ENCODE peak calls at places on chromosome 13, in ten cellular contexts. Y is sigmoid colon, S is SK-N-SH, W is transverse colon, P is A549, A is K562, H is stomach, Q is suprapubic skin, V is upper lobe of left lung, D is esophagus muscularis mucosa. Z is an unnamed sample.

GRCh38 chr13:66809496-66809895 is 420.6 kb downstream of the PCDH9 start:
- DNase-seq in Y (no peak), S (no peak), W (no peak), P (no peak), A (no peak), H (no peak), Q (no peak), V (no peak), D (no peak), Z (no peak)

GRCh38 chr13:59458908-59459579 is 704.7 kb downstream of the DIAPH3 start:
- DNase-seq in Y (no peak), S (no peak), W (no peak), P (no peak), A (no peak), H (no peak), Q (no peak), V (no peak), D (no peak), Z (no peak)

GRCh38 chr13:35057858-35058257 is 115.8 kb downstream of the NBEA start:
- DNase-seq in Y (no peak), S (no peak), W (no peak), P (no peak), A (no peak), H (no peak), Q (no peak), V (no peak), D (no peak), Z (no peak)

GRCh38 chr13:43003729-43004128 is 11.7 kb upstream of the EPSTI1 start:
- DNase-seq in Y (no peak), S (no peak), W (no peak), P (no peak), A (no peak), H (no peak), Q (no peak), V (no peak), D (no peak), Z (no peak)

GRCh38 chr13:44759222-44759721 is 183.1 kb upstream of the TSC22D1 start:
- DNase-seq in Y (no peak), S (no peak), W (peak), P (no peak), A (no peak), H (peak), Q (no peak), V (no peak), D (no peak), Z (no peak)

GRCh38 chr13:76023644-76024043 is 387.5 kb downstream of the LMO7 start:
- DNase-seq in Y (no peak), S (no peak), W (no peak), P (no peak), A (no peak), H (no peak), Q (no peak), V (no peak), D (no peak), Z (no peak)

GRCh38 chr13:29707876-29708543 is 112.5 kb upstream of the SLC7A1 start:
- DNase-seq in Y (no peak), S (peak), W (peak), P (peak), A (peak), H (peak), Q (no peak), V (no peak), D (no peak), Z (no peak)

GRCh38 chr13:33066329-33066728 is 50.1 kb downstream of the KL start:
- DNase-seq in Y (no peak), S (no peak), W (no peak), P (no peak), A (no peak), H (no peak), Q (no peak), V (peak), D (no peak), Z (no peak)

GRCh38 chr13:106867249-106867648 is 299.3 kb upstream of the ARGLU1 start:
- DNase-seq in Y (no peak), S (peak), W (no peak), P (no peak), A (no peak), H (peak), Q (no peak), V (no peak), D (no peak), Z (no peak)

DNA sequence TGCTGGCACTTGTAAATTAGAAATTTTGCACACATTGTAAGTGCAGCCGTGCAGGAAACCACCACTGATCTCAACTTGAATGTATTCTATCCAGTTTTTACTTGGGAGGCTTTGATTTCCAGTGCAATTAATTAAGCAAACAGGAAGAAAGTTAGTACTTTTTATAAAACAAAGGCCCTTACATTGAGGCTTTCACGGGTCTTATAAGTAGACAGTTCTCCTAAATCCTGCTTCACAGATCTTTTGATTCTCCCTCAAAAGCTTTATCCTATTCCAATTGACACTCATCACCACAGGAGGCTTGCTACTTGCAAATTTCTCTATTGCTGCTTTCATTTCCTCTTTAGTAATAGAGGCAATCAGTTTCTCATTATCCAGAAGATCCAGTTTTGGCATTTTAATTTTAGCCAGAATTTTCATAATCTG is 90.1 kb downstream of the ERCC5 start:
- DNase-seq in Y (no peak), S (no peak), W (no peak), P (no peak), A (no peak), H (no peak), Q (no peak), V (no peak), D (no peak), Z (no peak)
- TF ChIP-seq EP300 in Y (no peak), S (no peak), W (no peak), P (no peak), A (no peak), H (no peak), Q (no peak), V (no peak), D (no peak), Z (no peak)

GRCh38 chr13:20798027-20798426 is 24.3 kb upstream of the EEF1AKMT1 start:
- DNase-seq in Y (no peak), S (no peak), W (no peak), P (no peak), A (no peak), H (no peak), Q (no peak), V (no peak), D (no peak), Z (no peak)
- TF ChIP-seq EP300 in Y (no peak), S (no peak), W (no peak), P (no peak), A (no peak), H (no peak), Q (no peak), V (no peak), D (no peak), Z (no peak)

GRCh38 chr13:113777311-113778260 is 18.6 kb downstream of the TMEM255B start:
- DNase-seq in Y (no peak), S (no peak), W (no peak), P (no peak), A (peak), H (no peak), Q (no peak), V (no peak), D (no peak), Z (no peak)
- TF ChIP-seq EP300 in Y (no peak), S (no peak), W (no peak), P (no peak), A (no peak), H (no peak), Q (no peak), V (no peak), D (no peak), Z (no peak)

GRCh38 chr13:100044936-100045335 is 44.0 kb upstream of the PCCA start:
- DNase-seq in Y (no peak), S (no peak), W (no peak), P (no peak), A (no peak), H (no peak), Q (no peak), V (no peak), D (peak), Z (no peak)
- TF ChIP-seq EP300 in Y (no peak), S (no peak), W (no peak), P (no peak), A (no peak), H (no peak), Q (no peak), V (no peak), D (no peak), Z (no peak)

DNA sequence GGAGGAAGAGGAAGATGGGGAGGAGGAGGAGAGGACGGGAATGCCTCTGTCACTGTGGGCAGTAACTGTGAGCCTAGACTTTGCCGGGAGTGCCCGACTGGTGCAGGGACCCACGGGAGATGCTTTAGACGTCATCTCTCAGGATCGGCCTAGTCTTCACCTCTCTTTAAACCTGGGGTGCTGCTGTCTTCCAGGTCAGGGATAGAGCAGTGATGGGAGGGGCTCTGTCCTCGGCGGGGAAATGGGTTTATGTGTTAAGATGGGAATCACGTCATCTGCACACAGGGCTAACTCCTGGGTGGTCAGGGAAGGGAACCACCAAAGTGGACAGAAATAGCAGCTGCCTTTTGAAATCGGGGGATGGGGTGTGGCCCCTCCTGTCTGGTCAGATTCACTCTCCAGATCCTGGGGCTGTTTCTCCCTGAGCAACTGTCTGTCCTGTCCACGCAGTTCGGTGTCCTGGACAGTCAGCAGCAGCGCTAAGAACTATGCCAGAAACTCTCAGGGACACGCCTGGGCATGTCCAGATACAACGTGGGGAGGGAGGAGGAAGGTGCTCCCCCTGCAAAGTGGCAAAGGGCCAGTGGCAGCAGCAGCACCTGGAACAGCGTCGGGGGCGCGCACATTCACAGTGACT is 26.8 kb downstream of the GAS6 start:
- DNase-seq in Y (peak), S (peak), W (no peak), P (peak), A (no peak), H (peak), Q (no peak), V (no peak), D (no peak), Z (peak)
- TF ChIP-seq EP300 in Y (no peak), S (no peak), W (no peak), P (peak), A (no peak), H (no peak), Q (no peak), V (no peak), D (peak), Z (peak)

GRCh38 chr13:89678722-89679121 is 1668.8 kb upstream of the MIR17HG start:
- DNase-seq in Y (no peak), S (no peak), W (no peak), P (no peak), A (no peak), H (no peak), Q (no peak), V (no peak), D (no peak), Z (no peak)

DNA sequence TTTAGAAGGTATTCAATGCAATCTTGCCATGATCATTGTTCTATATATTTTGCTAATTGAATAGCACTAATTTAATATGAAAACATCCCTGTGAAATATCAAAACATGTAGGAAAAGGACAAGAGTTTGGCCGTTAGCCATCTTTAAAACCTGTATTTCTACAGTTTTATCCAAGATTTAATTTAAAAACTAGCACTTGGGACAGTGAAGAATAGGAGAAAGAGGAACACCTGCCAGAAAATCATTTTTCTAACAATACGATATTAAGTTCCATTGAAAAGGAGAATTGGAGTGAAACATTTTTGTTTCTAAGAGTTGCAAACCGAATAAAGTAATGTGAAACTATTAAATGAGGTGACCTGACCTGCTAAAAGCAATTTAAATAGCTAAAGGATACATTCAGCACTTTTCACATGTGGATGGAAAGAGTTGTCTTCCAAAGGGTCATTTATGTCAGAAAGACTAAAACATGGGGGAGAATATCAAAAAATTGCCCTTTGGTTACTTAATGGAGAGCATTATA is 1673.6 kb upstream of the MIR17HG start:
- DNase-seq in Y (no peak), S (no peak), W (no peak), P (no peak), A (no peak), H (no peak), Q (no peak), V (no peak), D (no peak), Z (no peak)
- TF ChIP-seq EP300 in Y (no peak), S (no peak), W (no peak), P (no peak), A (no peak), H (no peak), Q (no peak), V (no peak), D (no peak), Z (no peak)